ENCODE peak calls at places on chromosomes 13 and 19, in seven cellular contexts. A, B, W, G, L, T and V are unnamed samples.

GRCh38 chr13:65710514-65710913 is 1519.6 kb downstream of the PCDH9 start:
- DNase-seq in A (peak), B (no peak), W (no peak), G (no peak), L (no peak), T (no peak), V (no peak)

GRCh38 chr13:21568854-21569253 is 35.1 kb downstream of the MICU2 start:
- DNase-seq in A (no peak), B (no peak), W (no peak), G (no peak), L (no peak), T (no peak), V (no peak)

GRCh38 chr13:25971499-25972145 is 80.2 kb downstream of the SHISA2 start:
- DNase-seq in A (no peak), B (no peak), W (peak), G (no peak), L (no peak), T (no peak), V (peak)

GRCh38 chr13:23805015-23805583 is 84.1 kb downstream of the MIPEP start:
- DNase-seq in A (no peak), B (no peak), W (no peak), G (no peak), L (no peak), T (no peak), V (no peak)

GRCh38 chr19:10428996-10429381 is 8.7 kb downstream of the PDE4A start:
- DNase-seq in A (no peak), B (no peak), W (no peak), G (no peak), L (no peak), T (no peak), V (no peak)

GRCh38 chr13:95870421-95870820 is 182.8 kb downstream of the UGGT2 start:
- DNase-seq in A (no peak), B (no peak), W (no peak), G (no peak), L (no peak), T (no peak), V (no peak)

GRCh38 chr19:8357007-8357521 is 6.9 kb upstream of the ANGPTL4 start:
- DNase-seq in A (peak), B (no peak), W (no peak), G (no peak), L (peak), T (no peak), V (no peak)

GRCh38 chr13:59447846-59448620 is 715.7 kb downstream of the DIAPH3 start:
- DNase-seq in A (peak), B (no peak), W (no peak), G (peak), L (peak), T (peak), V (no peak)

GRCh38 chr19:6743714-6744380 is 4.4 kb downstream of the TRIP10 start:
- DNase-seq in A (no peak), B (no peak), W (no peak), G (no peak), L (no peak), T (no peak), V (no peak)

GRCh38 chr19:56681702-56682101 is 10.1 kb upstream of the ZNF835 start:
- DNase-seq in A (no peak), B (no peak), W (no peak), G (no peak), L (no peak), T (no peak), V (no peak)

GRCh38 chr13:31670831-31671617 is 68.3 kb upstream of the RXFP2 start:
- DNase-seq in A (peak), B (no peak), W (no peak), G (no peak), L (no peak), T (no peak), V (no peak)

GRCh38 chr13:23254506-23254905 is 73.7 kb downstream of the SGCG start:
- DNase-seq in A (no peak), B (no peak), W (no peak), G (no peak), L (no peak), T (peak), V (no peak)

GRCh38 chr19:280541-281007 is 10.6 kb downstream of the PLPP2 start:
- DNase-seq in A (no peak), B (no peak), W (no peak), G (no peak), L (no peak), T (no peak), V (no peak)

GRCh38 chr13:33433316-33433715 is 147.8 kb upstream of the STARD13 start:
- DNase-seq in A (no peak), B (no peak), W (no peak), G (no peak), L (no peak), T (no peak), V (no peak)

GRCh38 chr13:111970501-111971155 is 96.3 kb upstream of the SOX1 start:
- DNase-seq in A (no peak), B (no peak), W (no peak), G (no peak), L (no peak), T (no peak), V (no peak)

GRCh38 chr13:39452412-39452811 is 150.6 kb downstream of the LHFPL6 start:
- DNase-seq in A (peak), B (no peak), W (no peak), G (no peak), L (peak), T (no peak), V (no peak)

GRCh38 chr13:83499286-83499685 is 383.0 kb downstream of the SLITRK1 start:
- DNase-seq in A (no peak), B (no peak), W (no peak), G (no peak), L (peak), T (no peak), V (no peak)

GRCh38 chr19:4284176-4284958 is 5.3 kb downstream of the SHD start:
- DNase-seq in A (no peak), B (peak), W (no peak), G (no peak), L (no peak), T (peak), V (no peak)

GRCh38 chr19:38114651-38115050 is 109.4 kb downstream of the DPF1 start:
- DNase-seq in A (no peak), B (no peak), W (no peak), G (no peak), L (no peak), T (no peak), V (no peak)

GRCh38 chr19:11227201-11227886 is 12.1 kb upstream of the ANGPTL8 start:
- DNase-seq in A (no peak), B (peak), W (no peak), G (no peak), L (no peak), T (peak), V (no peak)

GRCh38 chr13:113152894-113153809 is 5.3 kb upstream of the PROZ start:
- DNase-seq in A (peak), B (no peak), W (peak), G (no peak), L (peak), T (peak), V (no peak)

GRCh38 chr13:95258619-95259194 is 42.5 kb downstream of the ABCC4 start:
- DNase-seq in A (no peak), B (no peak), W (no peak), G (no peak), L (no peak), T (no peak), V (no peak)

GRCh38 chr19:51346742-51347141 is 4.8 kb upstream of the VSIG10L start:
- DNase-seq in A (no peak), B (no peak), W (no peak), G (no peak), L (no peak), T (no peak), V (no peak)

GRCh38 chr19:9018163-9018875 is 8.1 kb upstream of the MUC16 start:
- DNase-seq in A (no peak), B (peak), W (no peak), G (no peak), L (peak), T (no peak), V (no peak)

GRCh38 chr19:51325161-51325979 is 13.9 kb downstream of the IGLON5 start:
- DNase-seq in A (no peak), B (no peak), W (no peak), G (no peak), L (no peak), T (no peak), V (no peak)

GRCh38 chr13:89982406-89983085 is 1364.9 kb upstream of the MIR17HG start:
- DNase-seq in A (peak), B (no peak), W (no peak), G (no peak), L (peak), T (no peak), V (no peak)

GRCh38 chr19:5154799-5155426 is 185.7 kb downstream of the PTPRS start:
- DNase-seq in A (no peak), B (no peak), W (no peak), G (no peak), L (no peak), T (no peak), V (no peak)

GRCh38 chr19:35048911-35049411 is 7.4 kb downstream of the HPN start:
- DNase-seq in A (no peak), B (no peak), W (no peak), G (no peak), L (no peak), T (peak), V (no peak)

GRCh38 chr13:43908156-43909126 is 28.7 kb downstream of the LACC1 start:
- DNase-seq in A (peak), B (peak), W (peak), G (peak), L (peak), T (no peak), V (no peak)

GRCh38 chr13:110475550-110476219 is 85.8 kb downstream of the RAB20 start:
- DNase-seq in A (no peak), B (no peak), W (no peak), G (no peak), L (no peak), T (no peak), V (no peak)

GRCh38 chr13:24627090-24627714 is 53.0 kb upstream of the ATP12A start:
- DNase-seq in A (peak), B (peak), W (no peak), G (no peak), L (no peak), T (peak), V (no peak)

GRCh38 chr13:73995752-73996151 is 138.5 kb downstream of the KLF12 start:
- DNase-seq in A (no peak), B (no peak), W (no peak), G (no peak), L (no peak), T (no peak), V (no peak)

GRCh38 chr13:45295536-45295935 is 45.4 kb downstream of the TPT1 start:
- DNase-seq in A (no peak), B (no peak), W (no peak), G (no peak), L (no peak), T (no peak), V (no peak)

GRCh38 chr19:3387645-3388589 is 21.5 kb downstream of the NFIC start:
- DNase-seq in A (peak), B (peak), W (no peak), G (no peak), L (peak), T (no peak), V (no peak)

GRCh38 chr13:86792153-86792651 is 879.0 kb upstream of the SLITRK5 start:
- DNase-seq in A (no peak), B (no peak), W (no peak), G (no peak), L (no peak), T (peak), V (no peak)

GRCh38 chr13:105969761-105970160 is 565.7 kb downstream of the EFNB2 start:
- DNase-seq in A (no peak), B (peak), W (no peak), G (no peak), L (peak), T (no peak), V (no peak)

GRCh38 chr19:49930483-49931011 is 1.2 kb upstream of the NUP62 start:
- DNase-seq in A (peak), B (peak), W (no peak), G (no peak), L (no peak), T (peak), V (peak)

GRCh38 chr13:19587635-19588300 is 26.4 kb upstream of the TPTE2 start:
- DNase-seq in A (peak), B (no peak), W (no peak), G (no peak), L (peak), T (no peak), V (no peak)

GRCh38 chr19:19230505-19230904 is 18.7 kb downstream of the NCAN start:
- DNase-seq in A (no peak), B (no peak), W (no peak), G (no peak), L (no peak), T (no peak), V (no peak)

GRCh38 chr19:19229701-19230100 is 17.9 kb downstream of the NCAN start:
- DNase-seq in A (no peak), B (no peak), W (no peak), G (no peak), L (no peak), T (no peak), V (no peak)

GRCh38 chr19:19230999-19231398 is 19.2 kb downstream of the NCAN start:
- DNase-seq in A (no peak), B (no peak), W (no peak), G (no peak), L (no peak), T (no peak), V (no peak)

GRCh38 chr19:19234220-19234816 is 22.6 kb downstream of the NCAN start:
- DNase-seq in A (no peak), B (no peak), W (no peak), G (no peak), L (no peak), T (no peak), V (no peak)

GRCh38 chr19:19232231-19232630 is 20.5 kb downstream of the NCAN start:
- DNase-seq in A (no peak), B (no peak), W (no peak), G (no peak), L (no peak), T (no peak), V (no peak)
- H3K27ac ChIP-seq in A (no peak), B (no peak), W (no peak), G (no peak), L (no peak), T (no peak), V (no peak)

GRCh38 chr13:98155475-98156111 is 12.7 kb downstream of the FARP1 start:
- DNase-seq in A (peak), B (no peak), W (no peak), G (no peak), L (peak), T (no peak), V (no peak)

GRCh38 chr13:98157188-98157587 is 14.3 kb downstream of the FARP1 start:
- DNase-seq in A (no peak), B (no peak), W (no peak), G (no peak), L (no peak), T (no peak), V (no peak)

GRCh38 chr13:98156259-98156658 is 13.4 kb downstream of the FARP1 start:
- DNase-seq in A (no peak), B (no peak), W (no peak), G (no peak), L (no peak), T (no peak), V (no peak)

GRCh38 chr13:98157609-98158008 is 14.7 kb downstream of the FARP1 start:
- DNase-seq in A (no peak), B (no peak), W (no peak), G (no peak), L (no peak), T (no peak), V (no peak)

GRCh38 chr13:98158172-98158907 is 15.4 kb downstream of the FARP1 start:
- DNase-seq in A (no peak), B (no peak), W (no peak), G (no peak), L (no peak), T (no peak), V (no peak)
- TF ChIP-seq CTCF in A (no peak), B (no peak), W (no peak), G (no peak), L (no peak), T (no peak), V (no peak)

DNA sequence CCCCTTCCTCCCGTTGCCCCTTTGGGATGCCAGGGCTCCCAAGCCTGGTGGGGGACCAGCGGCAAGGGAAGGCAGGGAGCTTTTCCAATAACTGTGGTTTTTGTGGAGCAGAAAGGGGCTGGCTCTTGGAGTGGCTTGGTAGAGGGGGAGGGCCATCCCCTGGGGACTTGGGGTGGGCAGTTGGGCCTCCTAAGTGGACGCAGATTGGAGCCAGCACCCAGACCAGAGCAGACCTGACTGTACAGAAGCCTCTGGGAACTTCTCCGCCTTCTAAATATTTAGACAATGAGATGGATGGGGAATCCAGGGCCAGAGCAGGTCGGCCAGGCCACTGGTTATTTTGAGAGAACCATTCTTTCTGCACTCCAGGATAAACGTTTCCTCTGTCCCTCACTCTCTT is 4.2 kb downstream of the PTGIR start:
- DNase-seq in A (peak), B (no peak), W (no peak), G (no peak), L (peak), T (no peak), V (no peak)
- H3K27ac ChIP-seq in A (peak), B (no peak), W (no peak), G (peak), L (peak), T (no peak), V (peak)

DNA sequence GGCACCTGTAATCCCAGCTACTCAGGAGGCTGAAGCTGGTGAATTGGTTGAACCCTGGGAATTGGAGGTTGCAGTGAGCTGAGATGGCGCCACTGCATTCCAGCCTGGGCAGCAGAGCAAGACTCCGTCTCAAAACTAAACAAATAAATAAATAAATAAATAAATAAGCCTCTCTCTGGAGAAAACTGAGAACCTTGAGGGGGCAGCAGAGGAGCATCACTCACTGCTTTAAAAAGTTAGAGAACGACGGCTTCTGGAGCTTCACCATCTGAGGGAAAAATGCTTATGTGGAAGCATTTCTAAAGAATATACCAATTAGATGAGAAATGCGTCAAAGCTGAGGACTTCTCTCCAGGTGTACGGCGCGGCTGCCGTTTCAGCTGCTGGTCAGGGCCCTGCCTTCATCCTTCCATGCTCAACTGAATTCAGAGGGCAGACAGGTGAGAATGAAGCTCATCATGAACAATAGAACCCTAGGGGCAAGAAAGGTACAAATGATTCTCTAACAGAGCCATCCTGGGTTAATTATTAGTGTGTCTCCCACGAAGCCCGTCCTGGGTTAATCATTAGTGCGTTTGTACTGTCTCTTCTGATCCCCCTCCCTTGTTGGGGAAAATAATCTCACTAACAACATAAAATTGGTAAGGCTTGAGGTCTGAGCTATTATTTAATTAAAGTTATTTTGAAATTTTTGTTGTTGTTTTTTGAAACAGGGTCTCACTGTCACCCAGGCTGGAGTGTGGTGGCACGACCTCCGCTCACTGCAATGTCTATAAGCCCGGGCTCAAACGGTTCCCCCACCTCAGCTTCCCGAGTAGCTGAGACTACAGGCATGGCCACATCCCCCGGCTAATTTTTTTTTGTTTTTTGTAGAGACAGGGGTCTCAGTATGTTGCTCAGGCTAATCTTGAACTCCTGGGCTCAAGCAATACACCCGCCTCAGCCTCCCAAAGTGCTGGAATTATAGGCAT is 80.1 kb downstream of the IPO5 start:
- DNase-seq in A (peak), B (peak), W (no peak), G (no peak), L (peak), T (no peak), V (no peak)
- TF ChIP-seq CTCF in A (peak), B (no peak), W (no peak), G (peak), L (peak), T (peak), V (no peak)

DNA sequence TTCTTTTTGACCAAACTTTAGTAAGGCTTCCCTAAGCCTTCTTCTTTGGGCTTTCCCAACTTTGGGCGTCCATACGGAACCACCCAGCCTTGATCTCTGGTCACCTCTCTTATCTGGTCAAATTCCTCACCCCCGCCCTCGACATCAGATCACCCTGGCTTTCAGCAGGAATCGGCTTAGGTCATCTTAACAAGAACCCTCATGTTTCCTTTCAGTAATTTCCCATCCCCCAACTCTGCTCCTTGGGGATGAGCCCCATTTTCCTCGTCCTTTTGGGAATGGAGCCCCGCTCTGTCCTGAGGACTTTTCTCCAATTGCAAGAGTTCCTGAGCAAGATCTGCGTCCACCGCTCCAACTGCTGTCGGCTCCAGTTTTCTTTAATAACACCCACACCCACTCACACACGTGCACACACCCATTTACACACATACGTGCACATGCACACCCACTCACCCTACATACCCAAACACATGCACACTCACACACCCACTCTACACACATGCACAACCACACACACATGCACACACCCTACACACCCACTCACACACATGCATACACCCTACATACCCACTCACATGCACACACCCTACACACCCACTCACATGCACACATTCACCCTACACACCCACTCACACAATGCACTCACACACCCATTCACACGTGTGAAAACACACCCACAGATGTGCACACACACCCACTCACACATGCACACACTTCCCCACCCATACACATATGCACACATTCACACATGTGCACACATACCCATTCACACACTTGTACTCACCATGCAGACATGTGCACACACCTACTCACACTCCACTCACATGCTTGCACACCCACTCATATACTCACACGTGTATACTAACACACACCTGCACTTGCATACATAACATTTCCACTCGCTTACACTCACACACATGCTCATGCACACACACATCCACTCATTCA is 87.0 kb upstream of the TM9SF2 start:
- DNase-seq in A (no peak), B (no peak), W (no peak), G (no peak), L (no peak), T (no peak), V (no peak)
- H3K27ac ChIP-seq in A (no peak), B (no peak), W (peak), G (no peak), L (no peak), T (no peak), V (peak)

GRCh38 chr19:53882391-53883050 is 524 bp downstream of the PRKCG start:
- DNase-seq in A (no peak), B (no peak), W (no peak), G (no peak), L (no peak), T (no peak), V (no peak)
- TF ChIP-seq CTCF in A (no peak), B (peak), W (no peak), G (no peak), L (no peak), T (no peak), V (no peak)